ENCODE peak calls at places on chromosome 11, in eight cellular contexts. X is lower lobe of right lung, S is H9, M is foreskin fibroblast, N is HCT116, B is PC-3, L is cardiac fibroblast, E is kidney epithelial cell. O is an unnamed sample.

GRCh38 chr11:31240340-31240904 is 129.1 kb downstream of the DCDC1 start:
- DNase-seq in M (peak), B (peak), N (peak), X (no peak), L (peak), S (peak), E (peak), O (no peak)

GRCh38 chr11:13114566-13115465 is 105.7 kb downstream of the RASSF10 start:
- DNase-seq in X (peak), E (no peak), L (no peak), S (peak), M (no peak), B (peak), N (no peak), O (no peak)

GRCh38 chr11:35838071-35838470 is 105.8 kb upstream of the LDLRAD3 start:
- DNase-seq in S (no peak), L (no peak), E (no peak), M (no peak), B (no peak), N (no peak), X (no peak), O (no peak)

GRCh38 chr11:111454561-111455192 is 57.5 kb downstream of the BTG4 start:
- DNase-seq in N (no peak), B (peak), E (no peak), L (peak), S (peak), M (peak), X (no peak), O (no peak)

GRCh38 chr11:76649964-76650363 is 20.6 kb downstream of the LRRC32 start:
- DNase-seq in X (no peak), E (no peak), B (no peak), N (no peak), S (no peak), M (no peak), L (peak), O (no peak)

GRCh38 chr11:72568861-72569260 is 105.4 kb downstream of the PDE2A start:
- DNase-seq in S (no peak), L (no peak), N (no peak), M (peak), B (peak), X (no peak), E (no peak), O (no peak)

GRCh38 chr11:33237039-33237597 is 20.1 kb upstream of the HIPK3 start:
- DNase-seq in B (no peak), E (no peak), X (no peak), S (no peak), M (no peak), N (no peak), L (no peak), O (no peak)

GRCh38 chr11:34585870-34586654 is 34.8 kb upstream of the EHF start:
- DNase-seq in E (no peak), L (peak), N (peak), S (no peak), B (peak), M (peak), X (no peak), O (peak)

GRCh38 chr11:1482581-1483444 is 3.8 kb downstream of the MOB2 start:
- DNase-seq in M (no peak), X (peak), B (no peak), N (no peak), L (no peak), S (no peak), E (no peak), O (no peak)

GRCh38 chr11:9143726-9144125 is 52.3 kb upstream of the SCUBE2 start:
- DNase-seq in L (no peak), B (no peak), X (no peak), M (peak), E (no peak), S (no peak), N (no peak), O (no peak)

GRCh38 chr11:65776196-65776595 is 4.6 kb downstream of the AP5B1 start:
- DNase-seq in X (peak), M (peak), B (no peak), S (no peak), N (no peak), E (no peak), L (peak), O (no peak)

GRCh38 chr11:13354335-13354734 is 76.7 kb downstream of the BMAL1 start:
- DNase-seq in B (peak), S (peak), N (no peak), X (no peak), M (peak), L (peak), E (no peak), O (no peak)

GRCh38 chr11:110077318-110077717 is 15.9 kb upstream of the ZC3H12C start:
- DNase-seq in N (no peak), X (no peak), B (no peak), L (no peak), S (no peak), M (no peak), E (no peak), O (no peak)

GRCh38 chr11:134276396-134277175 is 407 bp downstream of the GLB1L3 start:
- DNase-seq in L (no peak), X (no peak), S (peak), B (no peak), M (no peak), N (no peak), E (no peak), O (no peak)

GRCh38 chr11:112652786-112653390 is 308.3 kb upstream of the NCAM1 start:
- DNase-seq in M (peak), E (no peak), N (no peak), S (no peak), X (no peak), B (no peak), L (peak), O (no peak)

GRCh38 chr11:75503531-75504099 is 22.1 kb downstream of the GDPD5 start:
- DNase-seq in S (no peak), E (no peak), N (no peak), B (no peak), X (no peak), M (no peak), L (no peak), O (no peak)

GRCh38 chr11:72233773-72234513 is 9.4 kb downstream of the INPPL1 start:
- DNase-seq in B (no peak), L (no peak), E (no peak), N (no peak), S (no peak), X (no peak), M (no peak), O (no peak)

GRCh38 chr11:111166655-111167054 is 78.9 kb upstream of the POU2AF2 start:
- DNase-seq in S (no peak), E (no peak), B (no peak), M (no peak), L (peak), X (no peak), N (no peak), O (no peak)

GRCh38 chr11:63510360-63511130 is 4.7 kb downstream of the LGALS12 start:
- DNase-seq in X (peak), S (no peak), B (no peak), L (peak), M (peak), E (no peak), N (no peak), O (no peak)

GRCh38 chr11:47035108-47035507 is 98.5 kb downstream of the CSTPP1 start:
- DNase-seq in E (no peak), X (no peak), B (no peak), N (no peak), L (no peak), S (no peak), M (no peak), O (no peak)

GRCh38 chr11:18013790-18014507 is 1.1 kb upstream of the SERGEF start:
- DNase-seq in X (no peak), N (no peak), L (peak), E (no peak), S (peak), M (peak), B (no peak), O (no peak)

GRCh38 chr11:18014876-18015275 is 2.0 kb upstream of the SERGEF start:
- DNase-seq in X (no peak), B (no peak), N (no peak), L (no peak), S (no peak), E (no peak), M (no peak), O (no peak)

GRCh38 chr11:18011633-18012313 is 1.1 kb downstream of the SERGEF start:
- DNase-seq in S (no peak), N (no peak), E (no peak), X (no peak), B (no peak), L (peak), M (no peak), O (no peak)

GRCh38 chr11:18012314-18012905 is 437 bp downstream of the SERGEF start:
- DNase-seq in L (peak), X (peak), B (peak), S (peak), M (peak), N (no peak), E (no peak), O (no peak)

DNA sequence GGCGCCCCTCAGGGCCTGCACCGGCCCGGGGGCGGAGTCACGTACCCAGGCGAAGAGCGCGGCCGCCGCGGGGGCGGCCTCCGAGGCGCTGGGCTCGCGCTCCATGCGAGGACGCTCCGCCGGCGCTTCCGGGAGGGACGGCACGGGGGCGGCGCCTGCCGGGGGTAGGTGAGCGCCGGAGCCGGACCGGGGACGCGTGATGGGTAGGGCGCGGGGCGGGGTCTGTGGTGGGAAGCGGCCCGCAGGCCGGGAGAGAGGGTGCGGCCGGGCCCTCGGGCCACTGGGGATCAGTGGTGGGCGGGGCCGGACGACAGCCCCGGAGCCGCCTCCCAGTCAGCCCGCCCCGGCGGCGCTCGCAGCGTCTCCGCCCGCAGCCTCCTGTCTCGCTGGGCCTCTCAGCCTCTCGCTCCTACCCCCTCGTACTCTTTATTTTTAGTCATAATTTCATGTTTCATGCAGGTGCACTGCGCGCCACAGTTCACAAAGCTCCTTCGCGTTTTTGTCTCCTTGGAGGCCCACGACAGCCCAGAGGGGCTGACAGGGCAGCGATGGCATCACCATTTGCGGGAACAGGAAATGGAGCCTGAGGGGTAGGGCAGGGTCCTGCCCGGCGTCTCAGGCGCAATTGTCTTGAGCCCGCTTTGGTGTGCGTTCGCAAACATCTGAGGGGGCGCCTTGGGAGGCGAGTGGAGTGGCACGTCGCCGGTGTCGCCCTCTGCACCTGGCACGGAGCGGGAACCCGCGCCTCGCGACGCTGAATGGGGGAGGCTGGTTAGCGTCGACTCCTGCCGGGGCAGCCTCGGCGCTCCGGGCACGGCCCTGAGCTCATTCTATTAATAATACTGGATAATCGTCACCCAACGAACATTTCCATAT is at the start of gene SERGEF:
- DNase-seq in L (peak), B (peak), N (peak), M (peak), S (peak), X (peak), E (peak), O (peak)
- TF ChIP-seq CTCF in L (no peak), B (no peak), N (no peak), M (no peak), S (no peak), X (peak), E (no peak), O (no peak)

GRCh38 chr11:126359431-126360048 is 4.1 kb downstream of the ST3GAL4 start:
- DNase-seq in B (no peak), S (no peak), N (no peak), E (no peak), L (peak), M (peak), X (no peak), O (no peak)
- TF ChIP-seq CTCF in B (no peak), S (no peak), N (no peak), E (no peak), L (peak), M (peak), X (no peak), O (no peak)

GRCh38 chr11:299951-300735 is 817 bp upstream of the IFITM5 start:
- DNase-seq in N (no peak), S (peak), B (no peak), X (peak), L (peak), M (peak), E (no peak), O (no peak)
- TF ChIP-seq CTCF in N (no peak), S (peak), B (no peak), X (peak), L (peak), M (peak), E (peak), O (no peak)

GRCh38 chr11:102061276-102061675 is 14.0 kb downstream of the CFAP300 start:
- DNase-seq in X (no peak), E (no peak), N (no peak), L (peak), S (no peak), B (no peak), M (peak), O (no peak)
- TF ChIP-seq CTCF in X (peak), E (peak), N (no peak), L (peak), S (peak), B (peak), M (no peak), O (no peak)

DNA sequence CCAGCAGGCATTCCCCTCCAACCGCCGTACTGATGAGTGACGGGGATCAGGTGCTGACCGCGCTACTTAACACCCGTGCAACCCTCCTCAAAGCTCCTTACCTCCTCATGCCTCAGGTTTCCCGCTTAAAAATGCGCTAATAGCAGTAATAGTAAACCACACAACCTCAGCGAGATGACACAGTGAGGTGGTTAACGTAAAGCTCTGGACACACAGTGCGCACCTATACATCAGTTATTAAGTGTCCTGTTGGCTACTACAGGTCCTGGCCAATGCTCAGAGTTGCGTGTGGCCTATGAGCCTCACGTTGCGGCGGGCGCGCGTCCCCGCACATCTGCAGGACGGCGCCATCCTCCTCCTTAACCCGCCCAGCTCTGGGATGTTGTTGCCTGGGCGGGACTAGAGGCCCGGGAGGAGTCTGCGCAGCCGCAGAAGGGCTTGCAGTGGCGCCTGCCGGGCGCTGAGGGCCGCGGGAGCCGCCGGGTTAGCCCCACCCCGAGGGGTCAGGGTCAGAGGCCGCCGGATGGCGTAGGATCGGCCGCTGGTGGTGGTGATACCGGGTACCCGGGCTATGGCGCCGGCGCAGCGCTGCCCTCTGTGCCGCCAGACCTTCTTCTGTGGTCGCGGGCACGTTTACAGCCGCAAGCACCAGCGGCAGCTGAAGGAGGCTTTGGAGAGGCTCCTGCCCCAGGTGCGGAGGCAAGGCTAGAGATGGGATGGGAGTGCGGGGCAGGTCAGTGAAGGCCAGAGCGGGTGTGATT is at the start of gene CENATAC:
- DNase-seq in E (peak), B (peak), L (peak), X (peak), S (peak), N (peak), M (peak), O (peak)
- TF ChIP-seq CTCF in E (no peak), B (no peak), L (no peak), X (peak), S (no peak), N (no peak), M (no peak), O (no peak)

DNA sequence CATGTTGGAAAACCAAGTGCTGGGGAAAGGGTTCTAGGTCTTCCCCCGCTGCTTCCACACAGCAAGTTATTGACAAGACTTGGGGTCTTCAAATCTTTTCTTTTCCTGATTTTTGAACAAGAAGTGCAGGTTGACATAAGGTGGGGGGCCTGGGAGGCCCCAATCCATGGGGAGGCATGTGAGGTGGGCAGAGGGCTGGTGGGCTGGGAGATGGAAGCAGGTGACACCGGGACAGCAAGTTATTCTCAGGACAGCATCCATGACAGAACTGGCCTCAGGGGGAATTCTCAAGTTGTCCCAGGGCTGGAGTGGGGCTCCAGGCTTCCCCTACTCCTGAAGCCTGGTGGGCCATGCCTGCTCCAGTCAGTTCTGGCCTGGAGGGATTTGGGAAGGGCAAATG is 5.5 kb downstream of the FGF19 start:
- DNase-seq in N (no peak), M (no peak), S (no peak), L (no peak), X (no peak), B (no peak), E (no peak), O (no peak)
- TF ChIP-seq CTCF in N (no peak), M (no peak), S (no peak), L (no peak), X (no peak), B (no peak), E (no peak), O (no peak)

GRCh38 chr11:108220721-108221346 is 1.6 kb downstream of the NPAT start:
- DNase-seq in E (no peak), L (peak), S (no peak), M (peak), X (no peak), N (no peak), B (peak), O (no peak)
- TF ChIP-seq CTCF in E (no peak), L (no peak), S (no peak), M (no peak), X (no peak), N (no peak), B (peak), O (no peak)

DNA sequence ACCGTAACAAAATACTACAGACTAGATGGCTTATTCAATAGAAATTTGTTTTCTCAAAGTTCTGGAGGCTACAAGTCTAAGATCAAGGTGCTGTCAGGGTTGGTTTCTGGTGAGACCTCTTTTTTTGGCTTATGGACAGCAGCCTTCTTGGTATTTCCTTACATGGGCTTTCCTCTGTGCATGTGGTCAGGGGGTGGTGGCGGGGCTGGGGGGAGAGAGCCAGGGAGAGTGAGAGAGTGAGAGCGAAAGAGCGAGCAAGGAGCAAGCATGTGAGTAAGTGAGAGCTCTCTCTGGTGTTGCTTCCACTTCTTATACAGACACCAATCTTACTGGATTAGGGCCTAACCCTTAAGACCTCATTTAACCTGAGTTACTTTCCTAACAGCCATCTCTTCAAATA is 181.5 kb downstream of the TMEM135 start:
- DNase-seq in N (no peak), B (no peak), L (peak), M (no peak), E (no peak), X (no peak), S (no peak), O (no peak)
- TF ChIP-seq CTCF in N (no peak), B (no peak), L (no peak), M (no peak), E (no peak), X (no peak), S (no peak), O (no peak)

GRCh38 chr11:78200553-78200952 is 11.8 kb downstream of the USP35 start:
- DNase-seq in S (no peak), X (peak), B (no peak), E (no peak), L (no peak), M (no peak), N (no peak), O (no peak)

GRCh38 chr11:78202733-78203167 is 14.0 kb downstream of the USP35 start:
- DNase-seq in S (no peak), L (no peak), X (peak), M (no peak), E (no peak), N (no peak), B (no peak), O (no peak)

GRCh38 chr11:78199653-78200015 is 10.9 kb downstream of the USP35 start:
- DNase-seq in E (no peak), M (no peak), X (no peak), B (no peak), L (no peak), N (no peak), S (no peak), O (no peak)

GRCh38 chr11:78200061-78200460 is 11.3 kb downstream of the USP35 start:
- DNase-seq in L (no peak), N (no peak), E (no peak), X (no peak), M (no peak), S (no peak), B (no peak), O (no peak)

GRCh38 chr11:78201096-78201495 is 12.4 kb downstream of the USP35 start:
- DNase-seq in S (no peak), X (peak), L (no peak), B (no peak), N (no peak), E (no peak), M (no peak), O (no peak)
- TF ChIP-seq CTCF in S (no peak), X (no peak), L (no peak), B (no peak), N (no peak), E (no peak), M (no peak), O (no peak)

O was measured in activated B cell treated with CpG ODN at 0.5 μM for 24 hours.